ENCODE peak calls at places on chromosomes 4 and X, in five cellular contexts. F is naive thymus-derived CD4-positive, alpha-beta T cell; J is PC-9; A is OCI-LY7; D is transverse colon. X is an unnamed sample. For H3K36me3, the result is how much of the 10 kb centered on the place peaks cover.

GRCh38 chrX:68503830-68504229 is 5.0 kb downstream of the YIPF6 start:
- DNase-seq in F (no peak), J (no peak), A (no peak), D (no peak), X (no peak)

GRCh38 chr4:155208258-155209054 is at the start of gene NPY2R:
- DNase-seq in F (no peak), J (no peak), A (no peak), D (peak), X (no peak)

GRCh38 chrX:16601885-16602284 is 48.1 kb upstream of the S100G start:
- DNase-seq in F (no peak), J (no peak), A (no peak), D (no peak), X (no peak)

GRCh38 chr4:8588196-8588470 is 4.4 kb upstream of the CPZ start:
- DNase-seq in F (no peak), J (no peak), A (no peak), D (no peak), X (no peak)

GRCh38 chr4:168259096-168259495 is 59.5 kb downstream of the DDX60 start:
- DNase-seq in F (no peak), J (no peak), A (no peak), D (no peak), X (no peak)

GRCh38 chrX:155767101-155767878 is 113.9 kb upstream of the VAMP7 start:
- DNase-seq in F (peak), J (peak), A (no peak), D (peak), X (peak)

GRCh38 chr4:140928880-140929279 is 172.7 kb upstream of the TBC1D9 start:
- DNase-seq in F (no peak), J (no peak), A (no peak), D (no peak), X (no peak)

GRCh38 chrX:43735534-43735933 is 79.4 kb downstream of the MAOA start:
- DNase-seq in F (no peak), J (no peak), A (no peak), D (no peak), X (no peak)

GRCh38 chr4:67550491-67551256 is 5.4 kb upstream of the CENPC start:
- DNase-seq in F (no peak), J (no peak), A (peak), D (no peak), X (no peak)

GRCh38 chrX:31233941-31234496 is 162.2 kb upstream of the FTHL17 start:
- DNase-seq in F (no peak), J (no peak), A (peak), D (no peak), X (no peak)

GRCh38 chrX:38882894-38883620 is 81.8 kb downstream of the MID1IP1 start:
- DNase-seq in F (no peak), J (no peak), A (peak), D (no peak), X (no peak)

GRCh38 chrX:15674514-15674898 is 9.9 kb upstream of the CLTRN start:
- DNase-seq in F (no peak), J (peak), A (peak), D (peak), X (peak)

GRCh38 chrX:2614911-2615310 is 76.2 kb upstream of the CD99 start:
- DNase-seq in F (no peak), J (no peak), A (no peak), D (no peak), X (no peak)

GRCh38 chr4:107351196-107351595 is 315.1 kb upstream of the DKK2 start:
- DNase-seq in F (no peak), J (no peak), A (no peak), D (no peak), X (no peak)

GRCh38 chr4:123786955-123787354 is 390.4 kb downstream of the SPRY1 start:
- DNase-seq in F (no peak), J (no peak), A (no peak), D (peak), X (no peak)

GRCh38 chrX:71533850-71534515 is 1.1 kb downstream of the OGT start:
- DNase-seq in F (peak), J (no peak), A (peak), D (peak), X (peak)

GRCh38 chr4:185559913-185560281 is 24.6 kb upstream of the PDLIM3 start:
- DNase-seq in F (no peak), J (peak), A (no peak), D (no peak), X (no peak)

GRCh38 chr4:955931-956381 is 17.4 kb downstream of the DGKQ start:
- DNase-seq in F (no peak), J (no peak), A (no peak), D (no peak), X (no peak)

GRCh38 chr4:958314-958665 is 15.1 kb downstream of the DGKQ start:
- DNase-seq in F (no peak), J (no peak), A (no peak), D (no peak), X (no peak)

GRCh38 chr4:956531-957230 is 16.7 kb downstream of the DGKQ start:
- DNase-seq in F (no peak), J (no peak), A (no peak), D (no peak), X (no peak)

GRCh38 chr4:957581-958313 is 15.6 kb downstream of the DGKQ start:
- DNase-seq in F (no peak), J (no peak), A (no peak), D (no peak), X (peak)

GRCh38 chr4:957231-957580 is 16.2 kb downstream of the DGKQ start:
- DNase-seq in F (no peak), J (no peak), A (no peak), D (no peak), X (peak)
- H3K36me3 ChIP-seq in F (half or more), J (under half), A (under half), D (under half), X (under half)

GRCh38 chr4:20326460-20326859 is 74.8 kb downstream of the SLIT2 start:
- DNase-seq in F (no peak), J (no peak), A (no peak), D (no peak), X (no peak)

GRCh38 chr4:20326977-20327376 is 75.3 kb downstream of the SLIT2 start:
- DNase-seq in F (no peak), J (no peak), A (no peak), D (no peak), X (no peak)

GRCh38 chr4:20320232-20320631 is 68.5 kb downstream of the SLIT2 start:
- DNase-seq in F (no peak), J (no peak), A (no peak), D (no peak), X (no peak)

GRCh38 chr4:20327808-20328207 is 76.1 kb downstream of the SLIT2 start:
- DNase-seq in F (no peak), J (no peak), A (no peak), D (no peak), X (no peak)

DNA sequence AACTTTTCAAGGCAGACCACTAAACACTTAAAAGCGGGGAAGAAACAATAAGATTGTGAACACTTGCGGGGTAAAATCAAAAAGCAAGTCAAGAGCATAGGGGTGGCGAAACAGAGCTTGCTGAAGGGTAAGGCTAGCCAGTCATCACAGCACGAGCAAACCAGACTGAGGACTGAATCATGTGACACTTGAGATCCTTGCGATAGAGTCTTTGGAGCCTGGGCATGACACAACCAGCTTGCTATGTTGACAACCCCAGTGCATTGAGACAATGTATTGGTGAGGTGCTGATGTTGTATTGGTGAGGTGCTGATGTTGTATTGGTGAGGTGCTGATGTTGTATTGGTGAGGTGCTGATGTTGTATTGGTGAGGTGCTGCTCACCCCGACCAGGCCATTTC is 72.3 kb downstream of the SLIT2 start:
- DNase-seq in F (no peak), J (no peak), A (no peak), D (no peak), X (no peak)
- H3K36me3 ChIP-seq in F (under half), J (under half), A (under half), D (under half), X (under half)

GRCh38 chr4:39450618-39451017 is 8.1 kb downstream of the RPL9 start:
- DNase-seq in F (no peak), J (no peak), A (no peak), D (no peak), X (no peak)
- H3K36me3 ChIP-seq in F (under half), J (under half), A (half or more), D (under half), X (under half)

GRCh38 chr4:114281561-114281960 is 302.1 kb upstream of the ARSJ start:
- DNase-seq in F (no peak), J (no peak), A (no peak), D (no peak), X (no peak)

GRCh38 chr4:114284629-114285028 is 305.2 kb upstream of the ARSJ start:
- DNase-seq in F (no peak), J (no peak), A (no peak), D (no peak), X (no peak)

GRCh38 chr4:114286275-114286674 is 306.8 kb upstream of the ARSJ start:
- DNase-seq in F (no peak), J (no peak), A (no peak), D (no peak), X (no peak)

GRCh38 chr4:114282937-114283336 is 303.5 kb upstream of the ARSJ start:
- DNase-seq in F (no peak), J (no peak), A (no peak), D (no peak), X (no peak)

GRCh38 chr4:114287079-114287696 is 307.7 kb upstream of the ARSJ start:
- DNase-seq in F (no peak), J (no peak), A (no peak), D (peak), X (no peak)
- H3K36me3 ChIP-seq in F (under half), J (under half), A (under half), D (under half), X (under half)

GRCh38 chr4:186596850-186597390 is 41.6 kb upstream of the MTNR1A start:
- DNase-seq in F (no peak), J (no peak), A (no peak), D (no peak), X (no peak)

GRCh38 chr4:186596346-186596745 is 41.0 kb upstream of the MTNR1A start:
- DNase-seq in F (no peak), J (no peak), A (no peak), D (no peak), X (no peak)

GRCh38 chr4:186602978-186603377 is 47.6 kb upstream of the MTNR1A start:
- DNase-seq in F (no peak), J (no peak), A (no peak), D (no peak), X (no peak)

GRCh38 chr4:186598686-186599085 is 43.3 kb upstream of the MTNR1A start:
- DNase-seq in F (no peak), J (no peak), A (no peak), D (no peak), X (no peak)

GRCh38 chr4:186599483-186599882 is 44.1 kb upstream of the MTNR1A start:
- DNase-seq in F (no peak), J (no peak), A (no peak), D (no peak), X (no peak)
- H3K36me3 ChIP-seq in F (under half), J (under half), A (under half), D (under half), X (under half)

GRCh38 chr4:55793479-55793878 is 26.1 kb upstream of the EXOC1L start:
- DNase-seq in F (no peak), J (no peak), A (no peak), D (no peak), X (no peak)
- H3K36me3 ChIP-seq in F (under half), J (under half), A (under half), D (under half), X (under half)

GRCh38 chr4:48854395-48854683 is 23.5 kb downstream of the OCIAD1 start:
- DNase-seq in F (no peak), J (no peak), A (no peak), D (no peak), X (no peak)

GRCh38 chr4:48853604-48854394 is 22.9 kb downstream of the OCIAD1 start:
- DNase-seq in F (no peak), J (no peak), A (no peak), D (no peak), X (no peak)

GRCh38 chr4:48854982-48855381 is 24.1 kb downstream of the OCIAD1 start:
- DNase-seq in F (no peak), J (no peak), A (no peak), D (no peak), X (no peak)

DNA sequence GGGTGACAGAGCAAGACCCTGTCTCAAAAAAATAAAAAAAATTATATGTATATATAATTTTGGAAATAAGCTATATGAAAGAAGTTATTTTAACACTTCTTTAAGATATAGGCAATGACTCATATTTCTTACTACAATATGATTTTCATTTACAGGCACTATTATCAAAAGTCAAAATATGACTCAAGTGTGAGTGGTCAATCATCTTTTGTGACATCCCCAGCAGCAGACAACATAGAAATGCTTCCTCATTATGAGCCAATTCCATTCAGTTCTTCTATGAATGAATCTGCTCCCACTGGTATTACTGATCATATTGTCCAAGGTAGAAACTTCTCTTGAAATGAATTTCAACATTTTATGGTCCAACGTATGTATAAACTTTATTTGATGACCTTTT is 20.8 kb downstream of the OCIAD1 start:
- DNase-seq in F (no peak), J (no peak), A (no peak), D (no peak), X (no peak)
- H3K36me3 ChIP-seq in F (under half), J (under half), A (half or more), D (half or more), X (under half)